ENCODE peak calls at places on chromosome 15, in five cellular contexts. W is neural progenitor cell, D is adipocyte, F is SW480, A is substantia nigra. L is an unnamed sample.

GRCh38 chr15:99729920-99730319 is 3.3 kb downstream of the LYSMD4 start:
- DNase-seq in W (peak; percentile 54), D (peak; percentile 77), F (peak; percentile 14), A (peak; percentile 24), L (no peak)

GRCh38 chr15:89143503-89144162 is 55.4 kb downstream of the ABHD2 start:
- DNase-seq in W (no peak), D (peak; percentile 95), F (no peak), A (no peak), L (no peak)

GRCh38 chr15:81948142-81948709 is 97.6 kb downstream of the MEX3B start:
- DNase-seq in W (no peak), D (no peak), F (no peak), A (no peak), L (no peak)

GRCh38 chr15:60574801-60575631 is 96.1 kb upstream of the ICE2 start:
- DNase-seq in W (no peak), D (peak; percentile 62), F (no peak), A (no peak), L (no peak)

GRCh38 chr15:69032006-69032405 is 17.5 kb downstream of the NOX5 start:
- DNase-seq in W (no peak), D (no peak), F (no peak), A (no peak), L (no peak)

GRCh38 chr15:101358895-101359294 is 63.8 kb upstream of the SNRPA1 start:
- DNase-seq in W (no peak), D (peak; percentile 8), F (no peak), A (no peak), L (no peak)

GRCh38 chr15:31615643-31616415 is 289.2 kb downstream of the KLF13 start:
- DNase-seq in W (no peak), D (no peak), F (no peak), A (no peak), L (no peak)

GRCh38 chr15:66249623-66250174 is 3.9 kb downstream of the MEGF11 start:
- DNase-seq in W (no peak), D (no peak), F (no peak), A (no peak), L (no peak)

GRCh38 chr15:74275957-74276356 is 39.8 kb downstream of the CCDC33 start:
- DNase-seq in W (peak; percentile 32), D (no peak), F (peak; percentile 34), A (no peak), L (no peak)

GRCh38 chr15:92714071-92714456 is 58.5 kb upstream of the FAM174B start:
- DNase-seq in W (peak; percentile 67), D (peak; percentile 66), F (peak; percentile 56), A (no peak), L (no peak)

GRCh38 chr15:70479785-70480184 is 283.6 kb downstream of the UACA start:
- DNase-seq in W (no peak), D (no peak), F (no peak), A (no peak), L (no peak)

GRCh38 chr15:83571820-83572707 is 81.9 kb upstream of the ADAMTSL3 start:
- DNase-seq in W (peak; percentile 51), D (peak; percentile 76), F (peak; percentile 10), A (no peak), L (no peak)

GRCh38 chr15:71133734-71134464 is 18.6 kb downstream of the THSD4 start:
- DNase-seq in W (no peak), D (no peak), F (no peak), A (no peak), L (no peak)

L was measured in anterior cingulate cortex.